ENCODE peak calls at places on chromosomes 16 and 17, in six cellular contexts. One of them, this sample, is unnamed.
A peak's percentile ranks its signal among the peaks of the same experiment; 100 is the strongest.

GRCh38 chr16:78183886-78184553 is 84.6 kb downstream of the WWOX start:
- DNase-seq in HepG2: no peak
- DNase-seq in GM12891: no peak
- DNase-seq in H1: no peak
- DNase-seq in K562: no peak
- DNase-seq in GM12878: no peak
- DNase-seq in this sample: no peak

GRCh38 chr16:27421961-27422740 is 20.2 kb downstream of the IL21R start:
- DNase-seq in HepG2: no peak
- DNase-seq in GM12891: no peak
- DNase-seq in H1: no peak
- DNase-seq in K562: no peak
- DNase-seq in GM12878: no peak
- DNase-seq in this sample: no peak

GRCh38 chr17:70202840-70203239 is 33.5 kb downstream of the KCNJ2 start:
- DNase-seq in HepG2: no peak
- DNase-seq in GM12891: no peak
- DNase-seq in H1: no peak
- DNase-seq in K562: no peak
- DNase-seq in GM12878: no peak
- DNase-seq in this sample: no peak

GRCh38 chr17:42673885-42674754 is 2.7 kb downstream of the PLEKHH3 start:
- DNase-seq in HepG2: peak; percentile 48
- DNase-seq in GM12891: no peak
- DNase-seq in H1: no peak
- DNase-seq in K562: peak; percentile 75
- DNase-seq in GM12878: no peak
- DNase-seq in this sample: peak; percentile 83

GRCh38 chr17:70159980-70160379 is 9.4 kb upstream of the KCNJ2 start:
- DNase-seq in HepG2: no peak
- DNase-seq in GM12891: no peak
- DNase-seq in H1: no peak
- DNase-seq in K562: no peak
- DNase-seq in GM12878: no peak
- DNase-seq in this sample: no peak

GRCh38 chr16:88798772-88799455 is 4.7 kb upstream of the CDT1 start:
- DNase-seq in HepG2: no peak
- DNase-seq in GM12891: no peak
- DNase-seq in H1: no peak
- DNase-seq in K562: no peak
- DNase-seq in GM12878: no peak
- DNase-seq in this sample: no peak

GRCh38 chr16:68835970-68836369 is 7.4 kb upstream of the TANGO6 start:
- DNase-seq in HepG2: no peak
- DNase-seq in GM12891: no peak
- DNase-seq in H1: no peak
- DNase-seq in K562: no peak
- DNase-seq in GM12878: no peak
- DNase-seq in this sample: no peak

GRCh38 chr16:80417706-80418105 is 123.1 kb upstream of the DYNLRB2 start:
- DNase-seq in HepG2: no peak
- DNase-seq in GM12891: no peak
- DNase-seq in H1: no peak
- DNase-seq in K562: peak; percentile 11
- DNase-seq in GM12878: no peak
- DNase-seq in this sample: no peak

GRCh38 chr17:66032082-66032712 is 159.7 kb downstream of the CEP112 start:
- DNase-seq in HepG2: no peak
- DNase-seq in GM12891: no peak
- DNase-seq in H1: no peak
- DNase-seq in K562: no peak
- DNase-seq in GM12878: no peak
- DNase-seq in this sample: no peak

GRCh38 chr16:87847785-87848675 is 21.3 kb downstream of the SLC7A5 start:
- DNase-seq in HepG2: peak; percentile 99
- DNase-seq in GM12891: no peak
- DNase-seq in H1: no peak
- DNase-seq in K562: no peak
- DNase-seq in GM12878: no peak
- DNase-seq in this sample: no peak

GRCh38 chr16:86322283-86322682 is 188.0 kb upstream of the FOXF1 start:
- DNase-seq in HepG2: no peak
- DNase-seq in GM12891: no peak
- DNase-seq in H1: no peak
- DNase-seq in K562: no peak
- DNase-seq in GM12878: no peak
- DNase-seq in this sample: no peak

GRCh38 chr17:27280527-27280926 is 13.4 kb upstream of the WSB1 start:
- DNase-seq in HepG2: no peak
- DNase-seq in GM12891: no peak
- DNase-seq in H1: no peak
- DNase-seq in K562: peak; percentile 20
- DNase-seq in GM12878: no peak
- DNase-seq in this sample: no peak

GRCh38 chr16:1291576-1291974 is 17.9 kb upstream of the UBE2I start:
- DNase-seq in HepG2: no peak
- DNase-seq in GM12891: no peak
- DNase-seq in H1: no peak
- DNase-seq in K562: no peak
- DNase-seq in GM12878: no peak
- DNase-seq in this sample: no peak

GRCh38 chr17:77385750-77386501 is 245.2 kb downstream of the SEC14L1 start:
- DNase-seq in HepG2: no peak
- DNase-seq in GM12891: no peak
- DNase-seq in H1: no peak
- DNase-seq in K562: peak; percentile 47
- DNase-seq in GM12878: no peak
- DNase-seq in this sample: no peak

GRCh38 chr17:1275962-1276736 is 3.3 kb upstream of the TRARG1 start:
- DNase-seq in HepG2: peak; percentile 29
- DNase-seq in GM12891: peak; percentile 73
- DNase-seq in H1: no peak
- DNase-seq in K562: peak; percentile 65
- DNase-seq in GM12878: no peak
- DNase-seq in this sample: peak; percentile 65

GRCh38 chr17:43019418-43019817 is 2.8 kb downstream of the VAT1 start:
- DNase-seq in HepG2: no peak
- DNase-seq in GM12891: no peak
- DNase-seq in H1: no peak
- DNase-seq in K562: peak; percentile 80
- DNase-seq in GM12878: no peak
- DNase-seq in this sample: no peak

GRCh38 chr17:40530531-40530987 is 29.1 kb upstream of the TNS4 start:
- DNase-seq in HepG2: no peak
- DNase-seq in GM12891: no peak
- DNase-seq in H1: no peak
- DNase-seq in K562: no peak
- DNase-seq in GM12878: no peak
- DNase-seq in this sample: no peak

DNA sequence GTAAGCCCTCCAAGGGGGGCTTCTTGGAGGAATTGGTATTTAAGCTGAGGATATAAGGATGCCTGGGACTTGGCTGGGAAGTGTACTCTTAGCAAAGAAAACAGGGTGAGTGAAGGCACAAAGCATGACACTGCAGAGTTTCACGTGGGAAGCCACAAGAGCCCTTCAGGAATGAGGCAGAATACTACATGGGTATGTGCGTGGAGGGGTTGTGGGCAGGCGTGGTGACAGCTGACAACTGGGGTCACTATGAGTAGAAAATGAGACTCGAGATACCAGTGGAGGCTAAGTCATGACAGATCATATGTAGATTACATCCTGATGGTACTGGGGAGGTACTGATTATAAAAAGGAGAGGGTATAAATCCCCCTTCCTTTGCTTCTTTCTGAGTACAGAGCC is 78.1 kb upstream of the XYLT1 start:
- DNase-seq in HepG2: no peak
- DNase-seq in GM12891: no peak
- DNase-seq in H1: no peak
- DNase-seq in K562: no peak
- DNase-seq in GM12878: no peak
- DNase-seq in this sample: no peak
- TF ChIP-seq POLR2AphosphoS5 in HepG2: no peak
- TF ChIP-seq POLR2AphosphoS5 in GM12891: no peak
- TF ChIP-seq POLR2AphosphoS5 in H1: no peak
- TF ChIP-seq POLR2AphosphoS5 in K562: no peak
- TF ChIP-seq POLR2AphosphoS5 in GM12878: no peak
- TF ChIP-seq POLR2AphosphoS5 in this sample: no peak

GRCh38 chr16:46972429-46972970 is 974 bp downstream of the DNAJA2 start:
- DNase-seq in HepG2: peak; percentile 33
- DNase-seq in GM12891: peak; percentile 44
- DNase-seq in H1: no peak
- DNase-seq in K562: peak; percentile 30
- DNase-seq in GM12878: no peak
- DNase-seq in this sample: no peak

GRCh38 chr16:46974352-46974751 is 878 bp upstream of the DNAJA2 start:
- DNase-seq in HepG2: peak; percentile 54
- DNase-seq in GM12891: peak; percentile 29
- DNase-seq in H1: no peak
- DNase-seq in K562: peak; percentile 42
- DNase-seq in GM12878: peak; percentile 35
- DNase-seq in this sample: no peak

GRCh38 chr16:46975165-46975564 is 1.7 kb upstream of the DNAJA2 start:
- DNase-seq in HepG2: no peak
- DNase-seq in GM12891: no peak
- DNase-seq in H1: no peak
- DNase-seq in K562: no peak
- DNase-seq in GM12878: no peak
- DNase-seq in this sample: no peak

GRCh38 chr16:46972971-46973456 is 460 bp downstream of the DNAJA2 start:
- DNase-seq in HepG2: peak; percentile 36
- DNase-seq in GM12891: no peak
- DNase-seq in H1: no peak
- DNase-seq in K562: peak; percentile 55
- DNase-seq in GM12878: no peak
- DNase-seq in this sample: peak; percentile 53

DNA sequence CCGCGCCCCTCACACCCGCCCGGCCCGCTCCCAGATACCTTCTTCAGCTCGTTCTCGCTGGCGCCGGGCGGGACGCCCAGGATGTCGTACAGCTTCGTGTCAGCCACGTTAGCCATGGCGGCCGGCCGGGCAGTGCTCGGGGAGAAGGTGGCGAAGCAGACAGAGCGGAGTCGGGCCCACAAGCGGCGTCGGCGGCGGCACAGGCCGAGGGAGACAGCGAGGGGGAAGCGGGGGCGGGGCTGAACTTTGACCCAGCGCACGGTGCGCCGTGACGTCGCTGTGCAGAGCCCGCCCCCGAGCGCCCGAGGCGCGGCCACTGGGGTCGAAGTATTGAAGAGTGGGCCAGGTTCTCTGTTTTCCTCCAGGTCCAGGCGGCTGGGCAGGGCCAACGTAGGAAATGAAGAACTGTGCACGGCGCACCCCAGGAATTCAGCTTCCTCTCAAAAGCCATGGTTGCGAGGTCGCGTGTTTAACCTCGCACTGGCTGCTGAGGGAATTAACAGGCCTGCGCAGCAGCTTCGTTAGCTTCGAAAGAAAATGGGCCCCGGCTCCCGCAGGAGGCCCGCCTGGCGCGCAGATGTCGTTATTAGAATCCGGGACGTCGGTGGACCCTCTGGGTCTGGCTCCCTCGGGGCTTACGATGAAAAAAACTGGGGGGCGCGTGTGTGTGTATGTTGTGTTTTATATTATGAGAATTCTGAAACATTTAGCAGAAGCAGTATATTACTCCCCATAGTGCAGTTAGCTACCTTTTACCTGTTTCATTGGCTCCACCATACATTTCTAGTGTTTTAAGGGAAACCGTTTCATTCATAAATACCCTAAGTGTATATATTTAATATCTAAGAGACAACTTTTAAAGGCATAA is at the start of gene DNAJA2:
- DNase-seq in HepG2: peak; percentile 85
- DNase-seq in GM12891: peak; percentile 82
- DNase-seq in H1: peak; percentile 65
- DNase-seq in K562: peak; percentile 93
- DNase-seq in GM12878: peak; percentile 54
- DNase-seq in this sample: peak; percentile 79
- TF ChIP-seq POLR2A in HepG2: peak; percentile 92
- TF ChIP-seq POLR2A in GM12891: peak; percentile 87
- TF ChIP-seq POLR2A in H1: peak; percentile 78
- TF ChIP-seq POLR2A in K562: peak; percentile 90
- TF ChIP-seq POLR2A in GM12878: peak; percentile 91
- TF ChIP-seq POLR2A in this sample: peak; percentile 84

GRCh38 chr17:18035704-18036103 is 3.3 kb downstream of the ATPAF2 start:
- DNase-seq in HepG2: no peak
- DNase-seq in GM12891: no peak
- DNase-seq in H1: no peak
- DNase-seq in K562: peak; percentile 53
- DNase-seq in GM12878: no peak
- DNase-seq in this sample: no peak

GRCh38 chr17:18028114-18028513 is 10.9 kb downstream of the ATPAF2 start:
- DNase-seq in HepG2: no peak
- DNase-seq in GM12891: no peak
- DNase-seq in H1: no peak
- DNase-seq in K562: peak; percentile 15
- DNase-seq in GM12878: no peak
- DNase-seq in this sample: no peak

GRCh38 chr17:18028684-18029540 is 10.1 kb downstream of the ATPAF2 start:
- DNase-seq in HepG2: no peak
- DNase-seq in GM12891: no peak
- DNase-seq in H1: no peak
- DNase-seq in K562: no peak
- DNase-seq in GM12878: no peak
- DNase-seq in this sample: no peak

GRCh38 chr17:18033442-18034099 is 5.4 kb downstream of the ATPAF2 start:
- DNase-seq in HepG2: peak; percentile 83
- DNase-seq in GM12891: peak; percentile 59
- DNase-seq in H1: peak; percentile 13
- DNase-seq in K562: peak; percentile 80
- DNase-seq in GM12878: peak; percentile 67
- DNase-seq in this sample: peak; percentile 63

GRCh38 chr17:18031955-18032354 is 7.0 kb downstream of the ATPAF2 start:
- DNase-seq in HepG2: no peak
- DNase-seq in GM12891: no peak
- DNase-seq in H1: no peak
- DNase-seq in K562: no peak
- DNase-seq in GM12878: no peak
- DNase-seq in this sample: no peak
- TF ChIP-seq TAF1 in HepG2: no peak
- TF ChIP-seq TAF1 in GM12891: no peak
- TF ChIP-seq TAF1 in H1: no peak
- TF ChIP-seq TAF1 in K562: no peak
- TF ChIP-seq TAF1 in GM12878: no peak
- TF ChIP-seq TAF1 in this sample: no peak

DNA sequence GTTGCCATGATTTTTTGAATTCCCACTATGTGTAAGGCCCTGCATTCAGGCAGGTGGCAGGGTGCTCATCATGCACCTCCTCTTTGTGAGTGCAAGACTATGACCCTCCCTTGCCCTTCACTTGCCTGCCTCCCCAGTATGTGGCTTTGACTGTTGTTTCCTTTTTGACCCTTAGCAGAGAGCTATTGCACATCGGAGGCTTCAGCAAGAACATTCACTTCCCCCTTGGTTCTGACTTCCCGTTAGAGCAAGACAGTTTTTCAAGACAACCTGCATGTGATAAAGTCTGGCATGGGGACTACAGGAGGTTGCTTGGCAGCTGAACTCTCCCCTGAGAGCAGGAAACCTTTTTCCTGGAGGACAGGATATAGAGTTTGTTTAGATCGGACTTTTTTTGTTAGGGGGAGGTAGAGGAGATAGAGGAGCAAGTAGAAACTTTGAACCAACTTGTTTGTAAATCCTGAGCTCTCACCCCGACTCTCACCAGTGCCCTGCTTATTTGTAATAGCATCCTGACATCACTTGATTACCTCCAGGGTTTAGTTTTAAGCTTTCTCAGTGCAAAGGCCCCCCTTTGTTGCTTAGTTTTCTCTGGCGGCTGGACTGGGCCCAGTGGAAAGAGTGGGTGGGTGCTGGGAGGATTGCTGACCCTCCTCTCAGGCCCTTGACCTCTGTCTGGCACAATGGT is 34.3 kb downstream of the LIMD2 start:
- DNase-seq in HepG2: no peak
- DNase-seq in GM12891: peak; percentile 32
- DNase-seq in H1: no peak
- DNase-seq in K562: no peak
- DNase-seq in GM12878: peak; percentile 27
- DNase-seq in this sample: no peak
- TF ChIP-seq POLR2AphosphoS5 in HepG2: no peak
- TF ChIP-seq POLR2AphosphoS5 in GM12891: no peak
- TF ChIP-seq POLR2AphosphoS5 in H1: no peak
- TF ChIP-seq POLR2AphosphoS5 in K562: no peak
- TF ChIP-seq POLR2AphosphoS5 in GM12878: no peak
- TF ChIP-seq POLR2AphosphoS5 in this sample: no peak

This sample was measured in GM12892.